ENCODE peak calls at places on chromosomes 2 and 18, in six cellular contexts. V is NCI-H1105 treated with DMSO at 0.1 percent for 48 hours; P is activated naive CD8-positive, alpha-beta T cell treated with anti-CD3 and anti-CD28 coated beads, Interleukin-2, amount 50 U/mL, for 24 hours; D is astrocyte of the cerebellum; U is tibial artery; C is ACHN. I is an unnamed sample.

GRCh38 chr18:58348517-58348916 is 280.4 kb downstream of the ALPK2 start:
- DNase-seq in V (no peak), P (no peak), D (no peak), U (no peak), C (no peak), I (no peak)

GRCh38 chr18:10863026-10863425 is 286.3 kb downstream of the PIEZO2 start:
- DNase-seq in V (no peak), P (no peak), D (no peak), U (no peak), C (no peak), I (no peak)

GRCh38 chr2:183069174-183069573 is 9.4 kb upstream of the DUSP19 start:
- DNase-seq in V (no peak), P (no peak), D (no peak), U (no peak), C (no peak), I (no peak)

GRCh38 chr2:75100011-75100680 is 99.2 kb downstream of the TACR1 start:
- DNase-seq in V (peak), P (no peak), D (peak), U (no peak), C (peak), I (peak)

GRCh38 chr2:195612515-195613495 is 44.2 kb upstream of the SLC39A10 start:
- DNase-seq in V (no peak), P (no peak), D (peak), U (no peak), C (peak), I (peak)

GRCh38 chr2:85011098-85011497 is 40.1 kb downstream of the KCMF1 start:
- DNase-seq in V (no peak), P (no peak), D (no peak), U (no peak), C (no peak), I (no peak)

GRCh38 chr2:55150834-55151233 is 81.3 kb downstream of the CLHC1 start:
- DNase-seq in V (no peak), P (no peak), D (no peak), U (no peak), C (no peak), I (no peak)

GRCh38 chr18:48455555-48456478 is 46.6 kb upstream of the ZBTB7C start:
- DNase-seq in V (no peak), P (peak), D (peak), U (no peak), C (peak), I (peak)

GRCh38 chr2:78407960-78408794 is 617.3 kb upstream of the REG3G start:
- DNase-seq in V (no peak), P (no peak), D (no peak), U (no peak), C (no peak), I (no peak)

GRCh38 chr2:134391751-134392160 is 137.9 kb downstream of the MGAT5 start:
- DNase-seq in V (peak), P (no peak), D (no peak), U (no peak), C (no peak), I (peak)

GRCh38 chr2:158103358-158104021 is 1.8 kb downstream of the UPP2 start:
- DNase-seq in V (no peak), P (no peak), D (no peak), U (no peak), C (peak), I (peak)

GRCh38 chr18:24818451-24818850 is 358.0 kb downstream of the HRH4 start:
- DNase-seq in V (no peak), P (no peak), D (no peak), U (no peak), C (no peak), I (no peak)

GRCh38 chr2:57720728-57721627 is 325.6 kb upstream of the VRK2 start:
- DNase-seq in V (peak), P (peak), D (peak), U (no peak), C (peak), I (peak)

GRCh38 chr18:48790226-48790863 is 160.4 kb downstream of the SMAD7 start:
- DNase-seq in V (no peak), P (no peak), D (no peak), U (peak), C (no peak), I (no peak)

GRCh38 chr2:96655491-96655973 is 13.0 kb downstream of the FER1L5 start:
- DNase-seq in V (no peak), P (no peak), D (no peak), U (no peak), C (no peak), I (no peak)

GRCh38 chr18:8951491-8951890 is 151.0 kb upstream of the NDUFV2 start:
- DNase-seq in V (no peak), P (no peak), D (no peak), U (no peak), C (no peak), I (no peak)

GRCh38 chr2:128396500-128396891 is 77.8 kb upstream of the HS6ST1 start:
- DNase-seq in V (no peak), P (no peak), D (no peak), U (no peak), C (no peak), I (no peak)

GRCh38 chr2:37836270-37836669 is 88.8 kb upstream of the RMDN2 start:
- DNase-seq in V (no peak), P (no peak), D (no peak), U (no peak), C (no peak), I (no peak)

GRCh38 chr2:70045932-70046331 is 41.3 kb upstream of the PCBP1 start:
- DNase-seq in V (no peak), P (no peak), D (no peak), U (no peak), C (no peak), I (no peak)

I was measured in renal cortical epithelial cell.